ENCODE peak calls at places on chromosomes 5 and 9, in five cellular contexts. I is mesenchymal stem cell; H is hippocampal formation; N is stimulated activated CD8-positive, alpha-beta memory T cell treated with anti-CD3 and anti-CD28 coated beads, Interleukin-12 subunit alpha, Interleukin-12 subunit beta, amount 100 ng/mL, for 4 hours; T is AG20443. C is an unnamed sample.

GRCh38 chr5:58094031-58094430 is 365.9 kb downstream of the PLK2 start:
- DNase-seq in I (no peak), T (no peak), H (no peak), N (no peak), C (no peak)

GRCh38 chr9:36987891-36988290 is 46.2 kb downstream of the PAX5 start:
- DNase-seq in T (no peak), N (no peak), H (no peak), I (no peak), C (peak)

GRCh38 chr9:102456562-102456961 is 538.6 kb upstream of the CYLC2 start:
- DNase-seq in T (no peak), I (no peak), N (no peak), H (no peak), C (no peak)

GRCh38 chr9:134781895-134782294 is 98.7 kb upstream of the FCN2 start:
- DNase-seq in H (no peak), N (no peak), T (no peak), I (no peak), C (no peak)

GRCh38 chr5:83503662-83504061 is 32.1 kb downstream of the VCAN start:
- DNase-seq in T (peak), N (no peak), I (no peak), H (no peak), C (peak)

GRCh38 chr5:171175746-171176145 is 133.3 kb upstream of the TLX3 start:
- DNase-seq in T (no peak), H (no peak), N (no peak), I (no peak), C (no peak)

GRCh38 chr9:82170871-82171270 is 182.3 kb downstream of the SPATA31D1 start:
- DNase-seq in N (no peak), H (no peak), T (peak), I (no peak), C (no peak)

GRCh38 chr5:446864-447263 is 3.9 kb downstream of the EXOC3 start:
- DNase-seq in I (peak), T (peak), N (no peak), H (peak), C (peak)

GRCh38 chr5:568809-569208 is 43.3 kb upstream of the CEP72 start:
- DNase-seq in N (no peak), I (no peak), T (no peak), H (no peak), C (no peak)

GRCh38 chr5:139439013-139439903 is at the start of gene DNAJC18:
- DNase-seq in T (peak), I (peak), N (peak), H (peak), C (peak)

C was measured in amniotic epithelial cell.